ENCODE peak calls at places on chromosomes 16 and 17, in five cellular contexts. S is NCI-H1092 treated with DMSO at 0.1 percent for 48 hours; Z is CD8-positive, alpha-beta memory T cell; W is HCT116; N is ovary. I is an unnamed sample.
A peak's percentile ranks its signal among the peaks of the same experiment; 100 is the strongest.

GRCh38 chr16:50153648-50154368 is 702 bp downstream of the TENT4B start:
- DNase-seq in S (no peak), W (no peak), Z (no peak), N (peak; percentile 18), I (no peak)

GRCh38 chr17:42553161-42553818 is 567 bp downstream of the HSD17B1 start:
- DNase-seq in W (no peak), S (no peak), N (peak; percentile 48), Z (no peak), I (no peak)

GRCh38 chr17:59287452-59287851 is 44.0 kb upstream of the YPEL2 start:
- DNase-seq in N (no peak), S (no peak), W (peak; percentile 27), Z (no peak), I (no peak)

GRCh38 chr17:83181991-83182619 is 102.7 kb downstream of the METRNL start:
- DNase-seq in S (no peak), Z (no peak), N (no peak), W (no peak), I (no peak)

GRCh38 chr17:74639704-74640142 is 16.2 kb upstream of the CD300E start:
- DNase-seq in N (no peak), Z (no peak), S (no peak), W (no peak), I (no peak)

GRCh38 chr17:29059281-29059680 is 16.3 kb downstream of the PIPOX start:
- DNase-seq in N (no peak), W (no peak), Z (no peak), S (no peak), I (no peak)

GRCh38 chr17:76789235-76789788 is 51.4 kb downstream of the MFSD11 start:
- DNase-seq in Z (no peak), N (no peak), S (peak; percentile 30), W (no peak), I (no peak)

GRCh38 chr17:38898812-38899348 is 26.5 kb upstream of the LASP1NB start:
- DNase-seq in N (no peak), W (no peak), Z (peak; percentile 92), S (no peak), I (peak; percentile 69)

GRCh38 chr16:67248401-67249177 is at the start of gene SLC9A5:
- DNase-seq in N (no peak), Z (peak; percentile 54), W (no peak), S (no peak), I (no peak)

GRCh38 chr16:53651357-53651756 is 52.3 kb downstream of the RPGRIP1L start:
- DNase-seq in Z (no peak), W (no peak), N (no peak), S (no peak), I (no peak)

GRCh38 chr16:1420111-1420539 is 422 bp downstream of the UQCC4 start:
- DNase-seq in N (peak; percentile 28), W (no peak), Z (no peak), S (no peak), I (no peak)

GRCh38 chr16:28149016-28149888 is 62.5 kb downstream of the XPO6 start:
- DNase-seq in Z (no peak), S (no peak), W (no peak), N (no peak), I (peak; percentile 33)

GRCh38 chr17:41772586-41773189 is 13.8 kb downstream of the JUP start:
- DNase-seq in W (no peak), S (no peak), N (no peak), Z (no peak), I (no peak)

GRCh38 chr17:50534222-50534978 is 1.9 kb downstream of the EPN3 start:
- DNase-seq in N (peak; percentile 62), Z (no peak), W (peak; percentile 55), S (no peak), I (no peak)

GRCh38 chr16:23504076-23504452 is 6.2 kb downstream of the GGA2 start:
- DNase-seq in S (no peak), N (no peak), Z (peak; percentile 54), W (no peak), I (no peak)

GRCh38 chr17:68294617-68295016 is 3.3 kb downstream of the ARSG start:
- DNase-seq in W (no peak), S (no peak), N (no peak), Z (no peak), I (no peak)

GRCh38 chr17:57937492-57937891 is 17.7 kb downstream of the CUEDC1 start:
- DNase-seq in N (no peak), Z (no peak), S (no peak), W (no peak), I (no peak)

GRCh38 chr17:63557416-63557815 is 7.1 kb downstream of the DCAF7 start:
- DNase-seq in S (no peak), Z (no peak), W (no peak), N (no peak), I (no peak)

GRCh38 chr16:72807287-72807686 is 240.6 kb downstream of the ZFHX3 start:
- DNase-seq in W (no peak), S (no peak), N (no peak), Z (no peak), I (no peak)

GRCh38 chr17:49691677-49692191 is 13.8 kb upstream of the SPOP start:
- DNase-seq in N (no peak), W (no peak), S (no peak), Z (no peak), I (no peak)

GRCh38 chr17:7263071-7263800 is 958 bp upstream of the CLDN7 start:
- DNase-seq in N (no peak), W (peak; percentile 79), Z (no peak), S (no peak), I (no peak)

GRCh38 chr16:57304169-57305061 is 19.9 kb upstream of the PLLP start:
- DNase-seq in S (no peak), W (no peak), Z (no peak), N (no peak), I (no peak)

GRCh38 chr16:64925166-64925565 is 196.7 kb downstream of the CDH11 start:
- DNase-seq in W (no peak), Z (no peak), N (no peak), S (no peak), I (no peak)

GRCh38 chr16:2846511-2847310 is 11.3 kb downstream of the PRSS22 start:
- DNase-seq in Z (no peak), W (no peak), N (no peak), S (no peak), I (no peak)

GRCh38 chr17:37676115-37676925 is 33.1 kb upstream of the DDX52 start:
- DNase-seq in N (no peak), S (no peak), W (no peak), Z (no peak), I (no peak)

GRCh38 chr16:22694887-22695382 is 119.0 kb upstream of the HS3ST2 start:
- DNase-seq in Z (no peak), N (no peak), W (no peak), S (no peak), I (no peak)

GRCh38 chr17:50206604-50207293 is 5.3 kb upstream of the COL1A1 start:
- DNase-seq in Z (no peak), N (peak; percentile 75), W (no peak), S (no peak), I (no peak)

GRCh38 chr16:11139624-11140375 is 116.2 kb downstream of the SOCS1 start:
- DNase-seq in W (peak; percentile 13), Z (no peak), N (no peak), S (no peak), I (peak; percentile 73)

GRCh38 chr17:17414316-17414937 is 62.4 kb upstream of the MED9 start:
- DNase-seq in S (no peak), Z (no peak), N (peak; percentile 12), W (no peak), I (no peak)

GRCh38 chr16:79847569-79847968 is 247.0 kb upstream of the MAF start:
- DNase-seq in W (no peak), N (no peak), Z (no peak), S (no peak), I (no peak)